ENCODE peak calls at places on chromosomes 5 and 9, in eight cellular contexts. Z, O, I, N, A, B, C and P are unnamed samples.

GRCh38 chr5:127061537-127061936 is 11.8 kb downstream of the C5orf63 start:
- DNase-seq in N (no peak), I (no peak), C (no peak), Z (no peak), O (no peak), B (no peak), A (no peak), P (no peak)

GRCh38 chr5:153402550-153402949 is 87.9 kb upstream of the GRIA1 start:
- DNase-seq in Z (no peak), A (no peak), O (no peak), I (no peak), B (no peak), C (no peak), N (no peak), P (no peak)

GRCh38 chr9:129697111-129697955 is 31.9 kb downstream of the PRRX2 start:
- DNase-seq in N (no peak), B (peak; percentile 79), I (peak; percentile 35), O (peak; percentile 15), Z (peak; percentile 28), C (peak; percentile 64), A (no peak), P (peak; percentile 93)

GRCh38 chr9:90523953-90524352 is 118.7 kb downstream of the DIRAS2 start:
- DNase-seq in B (no peak), Z (no peak), C (no peak), I (no peak), N (no peak), O (peak; percentile 51), A (no peak), P (no peak)

GRCh38 chr5:121432-121831 is 29.5 kb downstream of the PLEKHG4B start:
- DNase-seq in A (no peak), N (no peak), I (no peak), C (no peak), O (no peak), Z (no peak), B (no peak), P (no peak)

GRCh38 chr9:115498338-115498737 is 380.4 kb upstream of the TNC start:
- DNase-seq in O (no peak), C (no peak), B (no peak), N (no peak), Z (no peak), A (no peak), I (no peak), P (no peak)

GRCh38 chr5:116573279-116573616 is 1.4 kb downstream of the SEMA6A start:
- DNase-seq in O (peak; percentile 50), N (no peak), Z (peak; percentile 35), A (no peak), B (peak; percentile 23), I (peak; percentile 37), C (peak; percentile 21), P (no peak)

GRCh38 chr5:170538096-170538465 is 34.3 kb downstream of the KCNIP1 start:
- DNase-seq in N (no peak), C (no peak), A (no peak), O (no peak), I (no peak), Z (no peak), B (no peak), P (no peak)

GRCh38 chr5:82413302-82414042 is 135.3 kb upstream of the RPS23 start:
- DNase-seq in Z (no peak), N (no peak), C (no peak), I (no peak), O (no peak), A (no peak), B (no peak), P (no peak)

GRCh38 chr9:137717776-137718327 is 99.0 kb downstream of the EHMT1 start:
- DNase-seq in O (no peak), I (no peak), C (no peak), A (no peak), N (no peak), B (no peak), Z (no peak), P (no peak)

GRCh38 chr9:72315510-72316287 is 49.3 kb downstream of the ZFAND5 start:
- DNase-seq in I (no peak), O (peak; percentile 50), A (no peak), B (peak; percentile 55), C (no peak), Z (peak; percentile 37), N (no peak), P (no peak)

GRCh38 chr5:36371366-36371765 is 69.7 kb upstream of the RANBP3L start:
- DNase-seq in A (no peak), B (no peak), I (no peak), C (no peak), N (no peak), Z (no peak), O (no peak), P (no peak)

GRCh38 chr5:111655169-111655924 is 101.6 kb downstream of the NREP start:
- DNase-seq in O (no peak), N (peak; percentile 1), Z (peak; percentile 53), B (peak; percentile 36), C (no peak), A (no peak), I (no peak), P (no peak)

GRCh38 chr9:84368593-84368992 is 28.0 kb upstream of the SLC28A3 start:
- DNase-seq in A (no peak), O (no peak), C (no peak), B (no peak), I (no peak), N (no peak), Z (no peak), P (no peak)

GRCh38 chr5:38465702-38466443 is 90.6 kb downstream of the LIFR start:
- DNase-seq in A (no peak), N (no peak), Z (no peak), I (no peak), B (no peak), C (no peak), O (no peak), P (no peak)

DNA sequence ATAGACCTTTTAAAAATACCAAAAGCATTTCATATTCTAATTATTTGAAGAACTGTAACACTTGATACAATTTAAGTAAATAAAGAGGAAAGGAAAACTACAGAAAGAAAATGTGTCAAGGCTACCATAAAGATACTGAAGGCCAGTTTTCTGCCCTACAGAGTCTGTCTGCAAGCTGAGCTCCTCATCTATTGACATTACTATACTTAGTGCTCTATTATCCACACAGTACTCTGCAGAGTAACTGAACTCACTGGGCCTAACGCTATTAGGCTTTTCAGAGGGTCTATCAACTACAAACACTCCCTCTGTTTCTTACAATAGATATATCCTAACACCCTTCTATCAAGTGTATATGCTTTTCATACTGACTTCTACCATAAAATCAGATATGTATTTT is 57.1 kb upstream of the SUSD1 start:
- DNase-seq in I (no peak), C (no peak), N (no peak), Z (no peak), A (no peak), B (no peak), O (no peak), P (no peak)
- H3K27ac ChIP-seq in I (no peak overlapping the region), C (no peak overlapping the region), N (no peak overlapping the region), Z (no peak overlapping the region), A (no peak overlapping the region), B (no peak overlapping the region), O (no peak overlapping the region), P (no peak overlapping the region)

DNA sequence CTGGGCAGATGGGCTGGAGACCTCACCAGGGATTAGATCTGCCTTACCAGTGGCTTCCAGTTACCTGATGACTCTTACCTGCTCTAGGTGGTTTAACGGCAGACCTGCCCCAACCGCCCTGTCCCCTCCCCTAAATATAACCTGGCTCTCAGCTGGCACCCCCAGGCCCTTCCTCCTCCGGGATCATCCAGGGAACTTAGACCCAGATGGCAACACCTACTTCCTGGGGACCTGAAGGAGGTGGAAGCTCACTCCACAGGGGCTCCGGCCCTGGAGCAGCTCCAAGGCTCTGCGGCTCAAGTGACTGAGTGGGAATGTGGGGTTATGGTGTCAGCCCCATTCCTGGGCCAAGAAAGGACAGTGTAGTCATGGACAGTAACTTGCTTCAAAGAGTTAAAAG is 130.4 kb downstream of the OLFM1 start:
- DNase-seq in B (peak; percentile 6), C (no peak), Z (peak; percentile 10), A (no peak), O (no peak), N (no peak), I (peak; percentile 6), P (peak; percentile 33)
- H3K9me3 ChIP-seq in B (no peaks in the 10 kb centered on the region), C (no peaks in the 10 kb centered on the region), Z (no peaks in the 10 kb centered on the region), A (no peaks in the 10 kb centered on the region), O (no peaks in the 10 kb centered on the region), N (no peaks in the 10 kb centered on the region), I (no peaks in the 10 kb centered on the region), P (no peaks in the 10 kb centered on the region)

GRCh38 chr5:85647349-85648127 is 970.2 kb upstream of the COX7C start:
- DNase-seq in N (no peak), I (no peak), B (no peak), Z (no peak), A (no peak), C (no peak), O (no peak), P (no peak)

GRCh38 chr5:85656050-85656449 is 961.7 kb upstream of the COX7C start:
- DNase-seq in A (no peak), C (no peak), I (no peak), B (no peak), O (no peak), N (no peak), Z (no peak), P (no peak)

GRCh38 chr5:85648495-85648894 is 969.2 kb upstream of the COX7C start:
- DNase-seq in Z (no peak), B (no peak), I (no peak), A (no peak), O (no peak), C (no peak), N (no peak), P (no peak)

GRCh38 chr5:85646641-85647040 is 971.1 kb upstream of the COX7C start:
- DNase-seq in Z (no peak), N (no peak), I (no peak), C (no peak), B (no peak), A (no peak), O (no peak), P (no peak)

GRCh38 chr5:85651744-85652143 is 966.0 kb upstream of the COX7C start:
- DNase-seq in A (no peak), B (no peak), C (no peak), Z (no peak), O (no peak), I (no peak), N (no peak), P (no peak)
- H3K27ac ChIP-seq in A (no peak overlapping the region), B (no peak overlapping the region), C (no peak overlapping the region), Z (no peak overlapping the region), O (no peak overlapping the region), I (no peak overlapping the region), N (no peak overlapping the region), P (no peak overlapping the region)

GRCh38 chr5:71829206-71829605 is 110.1 kb downstream of the CARTPT start:
- DNase-seq in A (no peak), Z (no peak), N (no peak), I (no peak), O (no peak), C (no peak), B (no peak), P (no peak)

GRCh38 chr5:71828641-71829040 is 109.6 kb downstream of the CARTPT start:
- DNase-seq in I (no peak), A (no peak), O (no peak), B (no peak), Z (no peak), N (no peak), C (no peak), P (no peak)

GRCh38 chr5:71821029-71821428 is 102.0 kb downstream of the CARTPT start:
- DNase-seq in O (no peak), I (no peak), B (no peak), C (no peak), N (no peak), A (no peak), Z (no peak), P (no peak)

GRCh38 chr5:71830626-71831539 is 111.8 kb downstream of the CARTPT start:
- DNase-seq in C (peak; percentile 74), A (no peak), O (peak; percentile 37), I (peak; percentile 80), B (peak; percentile 84), N (no peak), Z (peak; percentile 57), P (peak; percentile 95)

GRCh38 chr5:71825992-71826391 is 106.9 kb downstream of the CARTPT start:
- DNase-seq in B (no peak), N (no peak), A (no peak), C (no peak), Z (no peak), O (no peak), I (no peak), P (no peak)
- H3K9me3 ChIP-seq in B (no peaks in the 10 kb centered on the region), N (peaks cover 15% of the 10 kb centered on the region), A (no peaks in the 10 kb centered on the region), C (no peaks in the 10 kb centered on the region), Z (no peaks in the 10 kb centered on the region), O (peaks cover 27% of the 10 kb centered on the region), I (no peaks in the 10 kb centered on the region), P (no peaks in the 10 kb centered on the region)